ENCODE peak calls at places on chromosomes 3 and 15, in seven cellular contexts. M, T, H, O, R, D and U are unnamed samples.

GRCh38 chr3:143443851-143444331 is 324.3 kb downstream of the CHST2 start:
- DNase-seq in M (peak), T (peak), H (peak), O (peak), R (no peak), D (no peak), U (peak)

GRCh38 chr15:101047301-101047781 is 128.2 kb downstream of the LRRK1 start:
- DNase-seq in M (no peak), T (peak), H (no peak), O (peak), R (no peak), D (peak), U (no peak)

GRCh38 chr3:71225285-71225684 is 358.2 kb downstream of the FOXP1 start:
- DNase-seq in M (no peak), T (no peak), H (no peak), O (no peak), R (no peak), D (no peak), U (no peak)

GRCh38 chr3:25235033-25235432 is 193.0 kb upstream of the RARB start:
- DNase-seq in M (no peak), T (no peak), H (no peak), O (no peak), R (no peak), D (no peak), U (peak)

GRCh38 chr15:59779110-59779509 is 90.0 kb upstream of the BNIP2 start:
- DNase-seq in M (no peak), T (no peak), H (no peak), O (no peak), R (no peak), D (no peak), U (no peak)

GRCh38 chr3:197399486-197399885 is 101.1 kb upstream of the DLG1 start:
- DNase-seq in M (no peak), T (no peak), H (no peak), O (no peak), R (no peak), D (no peak), U (no peak)

GRCh38 chr15:60798821-60799220 is 319.9 kb upstream of the ICE2 start:
- DNase-seq in M (no peak), T (no peak), H (no peak), O (no peak), R (no peak), D (no peak), U (no peak)

GRCh38 chr15:52563499-52564060 is 5.2 kb downstream of the ARPP19 start:
- DNase-seq in M (no peak), T (no peak), H (no peak), O (no peak), R (no peak), D (no peak), U (peak)

GRCh38 chr3:42651248-42652091 is 2.0 kb upstream of the ZBTB47 start:
- DNase-seq in M (no peak), T (no peak), H (no peak), O (no peak), R (no peak), D (no peak), U (no peak)

GRCh38 chr3:147298511-147298982 is 107.8 kb downstream of the ZIC4 start:
- DNase-seq in M (no peak), T (no peak), H (peak), O (no peak), R (no peak), D (no peak), U (no peak)

GRCh38 chr3:9690451-9691450 is 12.9 kb upstream of the CPNE9 start:
- DNase-seq in M (no peak), T (no peak), H (no peak), O (no peak), R (no peak), D (no peak), U (no peak)

GRCh38 chr15:86138798-86139197 is 59.1 kb downstream of the AGBL1 start:
- DNase-seq in M (no peak), T (no peak), H (no peak), O (no peak), R (no peak), D (no peak), U (no peak)

GRCh38 chr3:8637348-8637747 is 7.2 kb downstream of the SSUH2 start:
- DNase-seq in M (no peak), T (no peak), H (no peak), O (no peak), R (no peak), D (no peak), U (no peak)

GRCh38 chr15:101558217-101558941 is 68.9 kb upstream of the PCSK6 start:
- DNase-seq in M (no peak), T (no peak), H (no peak), O (no peak), R (no peak), D (no peak), U (no peak)

GRCh38 chr3:23113455-23114171 is 89.5 kb upstream of the UBE2E2 start:
- DNase-seq in M (no peak), T (no peak), H (no peak), O (no peak), R (peak), D (no peak), U (peak)

GRCh38 chr3:125257563-125257962 is 45.0 kb upstream of the SLC12A8 start:
- DNase-seq in M (no peak), T (no peak), H (no peak), O (no peak), R (no peak), D (no peak), U (no peak)

GRCh38 chr3:139695007-139695406 is 17.2 kb upstream of the NMNAT3 start:
- DNase-seq in M (no peak), T (no peak), H (no peak), O (no peak), R (no peak), D (no peak), U (no peak)

GRCh38 chr15:85453144-85453872 is 72.9 kb downstream of the AKAP13 start:
- DNase-seq in M (no peak), T (no peak), H (no peak), O (no peak), R (no peak), D (no peak), U (no peak)

GRCh38 chr3:141460097-141460704 is 26.6 kb upstream of the RASA2 start:
- DNase-seq in M (peak), T (peak), H (peak), O (peak), R (peak), D (peak), U (peak)

GRCh38 chr15:62509395-62509973 is 344.4 kb upstream of the C2CD4B start:
- DNase-seq in M (no peak), T (no peak), H (no peak), O (no peak), R (no peak), D (no peak), U (no peak)

GRCh38 chr15:38525489-38525888 is 39.1 kb downstream of the RASGRP1 start:
- DNase-seq in M (no peak), T (no peak), H (no peak), O (no peak), R (no peak), D (no peak), U (no peak)

GRCh38 chr15:60784855-60785254 is 305.9 kb upstream of the ICE2 start:
- DNase-seq in M (no peak), T (no peak), H (no peak), O (no peak), R (no peak), D (no peak), U (no peak)

GRCh38 chr15:81257435-81257834 is 60.8 kb downstream of the IL16 start:
- DNase-seq in M (no peak), T (no peak), H (no peak), O (no peak), R (no peak), D (no peak), U (no peak)

GRCh38 chr3:49378249-49378899 is 20.2 kb upstream of the GPX1 start:
- DNase-seq in M (no peak), T (peak), H (no peak), O (peak), R (no peak), D (no peak), U (no peak)

GRCh38 chr3:120767106-120767505 is 24.6 kb downstream of the GTF2E1 start:
- DNase-seq in M (no peak), T (no peak), H (no peak), O (no peak), R (peak), D (no peak), U (peak)

GRCh38 chr3:101158374-101158773 is 162.0 kb downstream of the IMPG2 start:
- DNase-seq in M (no peak), T (no peak), H (no peak), O (no peak), R (no peak), D (no peak), U (no peak)

DNA sequence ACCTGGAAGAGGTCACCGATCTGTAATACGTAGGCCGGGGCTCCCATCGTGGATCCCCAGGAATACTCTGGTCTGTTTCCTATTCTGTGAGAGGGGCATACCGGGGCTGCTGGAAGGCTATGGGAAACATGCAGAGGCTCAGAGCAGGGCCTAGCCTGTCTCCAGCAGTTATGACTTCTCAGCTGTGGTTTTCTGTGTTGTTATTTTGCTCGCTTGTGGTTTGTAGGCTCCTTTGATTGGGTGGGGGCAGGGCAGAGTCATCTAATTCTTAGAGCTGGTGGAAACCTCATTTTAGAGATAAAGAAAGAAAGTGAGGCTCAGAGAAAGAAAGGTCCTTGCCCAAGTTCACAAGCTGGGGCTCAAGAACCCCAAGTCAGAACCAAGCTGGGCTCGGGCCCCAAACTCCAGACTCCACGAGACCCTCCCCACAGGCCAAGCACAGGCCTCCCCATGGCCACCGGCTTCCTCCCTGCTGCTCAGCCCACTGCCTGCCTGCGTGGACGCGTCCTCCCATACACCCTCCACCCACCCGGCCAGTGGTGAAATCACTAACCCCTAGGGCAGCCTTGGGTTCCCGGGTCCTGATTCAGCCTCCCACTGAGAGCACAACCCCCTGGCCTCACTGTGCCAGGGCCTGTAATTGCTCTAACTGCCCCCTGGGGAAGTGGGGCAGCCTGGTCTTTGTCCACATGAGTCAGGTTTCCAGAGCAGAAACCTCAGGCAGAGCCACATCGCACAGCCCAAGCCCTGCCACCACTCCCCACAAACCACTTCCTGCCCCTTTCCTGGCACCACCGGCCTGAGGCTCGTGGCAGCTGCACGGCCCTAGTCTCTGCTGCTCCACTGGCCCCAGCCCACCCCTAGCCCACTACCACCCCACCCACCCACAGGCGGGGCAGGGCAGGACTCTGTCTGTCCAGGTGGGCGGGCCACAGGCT is 270.8 kb downstream of the UACA start:
- DNase-seq in M (no peak), T (peak), H (no peak), O (peak), R (no peak), D (peak), U (no peak)
- H3K4me3 ChIP-seq in M (no peak), T (no peak), H (no peak), O (no peak), R (no peak), D (no peak), U (no peak)

GRCh38 chr15:68371851-68372250 is 60.1 kb downstream of the ITGA11 start:
- DNase-seq in M (no peak), T (no peak), H (no peak), O (no peak), R (no peak), D (no peak), U (no peak)

GRCh38 chr15:68371160-68371559 is 60.8 kb downstream of the ITGA11 start:
- DNase-seq in M (no peak), T (peak), H (no peak), O (no peak), R (no peak), D (no peak), U (no peak)

GRCh38 chr15:68370768-68371151 is 61.2 kb downstream of the ITGA11 start:
- DNase-seq in M (no peak), T (no peak), H (no peak), O (no peak), R (no peak), D (no peak), U (no peak)

GRCh38 chr15:68373028-68373427 is 58.9 kb downstream of the ITGA11 start:
- DNase-seq in M (no peak), T (no peak), H (no peak), O (no peak), R (no peak), D (no peak), U (no peak)

GRCh38 chr15:68372291-68372811 is 59.6 kb downstream of the ITGA11 start:
- DNase-seq in M (no peak), T (peak), H (no peak), O (no peak), R (no peak), D (no peak), U (no peak)
- TF ChIP-seq CTCF in M (peak), T (peak), H (peak), O (peak), R (peak), D (no peak), U (no peak)

DNA sequence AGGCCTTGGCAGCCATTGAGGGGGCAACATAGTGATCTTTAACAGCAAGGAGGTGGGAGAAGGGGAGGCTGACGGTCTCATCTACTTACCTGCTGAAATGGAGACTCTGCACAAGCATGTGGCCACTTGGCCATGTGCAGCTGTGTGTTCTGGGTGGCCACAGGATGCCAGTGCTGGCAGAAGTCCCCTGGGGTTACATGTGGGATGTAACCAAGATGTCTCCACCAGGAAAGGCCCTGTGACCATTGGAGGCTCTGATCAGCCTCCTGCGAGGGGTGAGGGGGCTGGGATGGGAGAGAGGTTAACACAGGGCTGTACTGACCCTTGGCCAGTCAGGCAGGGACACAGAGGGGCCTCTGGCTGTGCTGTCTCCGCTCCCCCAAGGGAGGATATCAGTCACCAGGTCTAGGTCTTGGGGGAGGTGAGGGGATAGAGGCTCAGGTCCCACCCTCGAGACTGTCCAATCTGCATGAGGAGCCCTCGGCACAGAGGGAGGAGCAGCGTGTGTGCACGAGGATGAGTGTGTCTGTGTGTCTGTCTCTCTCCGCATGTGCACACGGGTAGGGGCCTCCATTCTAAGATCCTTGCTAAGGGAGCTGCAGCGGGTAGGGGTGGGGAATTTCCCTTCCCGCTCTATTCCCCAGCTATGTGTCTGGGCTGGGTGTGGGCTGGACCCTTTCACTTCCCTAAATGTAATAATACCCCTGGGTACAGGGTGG is 19.5 kb downstream of the PRKCD start:
- DNase-seq in M (no peak), T (no peak), H (no peak), O (peak), R (no peak), D (no peak), U (no peak)
- H3K4me3 ChIP-seq in M (no peak), T (no peak), H (no peak), O (no peak), R (no peak), D (no peak), U (no peak)

GRCh38 chr3:61564405-61565059 is 3.2 kb downstream of the PTPRG start:
- DNase-seq in M (peak), T (peak), H (peak), O (peak), R (peak), D (peak), U (no peak)
- TF ChIP-seq CTCF in M (peak), T (peak), H (peak), O (peak), R (peak), D (peak), U (no peak)

GRCh38 chr3:11638669-11639402 is 4.9 kb downstream of the VGLL4 start:
- DNase-seq in M (no peak), T (no peak), H (no peak), O (no peak), R (peak), D (no peak), U (no peak)

GRCh38 chr3:11640009-11640673 is 3.6 kb downstream of the VGLL4 start:
- DNase-seq in M (no peak), T (no peak), H (no peak), O (no peak), R (no peak), D (no peak), U (no peak)

GRCh38 chr3:11635671-11636371 is 7.9 kb downstream of the VGLL4 start:
- DNase-seq in M (no peak), T (no peak), H (no peak), O (no peak), R (no peak), D (no peak), U (no peak)

GRCh38 chr3:11636372-11636760 is 7.3 kb downstream of the VGLL4 start:
- DNase-seq in M (no peak), T (no peak), H (no peak), O (no peak), R (no peak), D (no peak), U (no peak)

GRCh38 chr3:11637901-11638668 is 5.6 kb downstream of the VGLL4 start:
- DNase-seq in M (no peak), T (no peak), H (peak), O (no peak), R (no peak), D (no peak), U (no peak)
- H3K4me3 ChIP-seq in M (peak), T (peak), H (peak), O (peak), R (no peak), D (no peak), U (no peak)

GRCh38 chr3:183299976-183300375 is 46.9 kb downstream of the B3GNT5 start:
- DNase-seq in M (no peak), T (no peak), H (no peak), O (no peak), R (no peak), D (no peak), U (no peak)

GRCh38 chr3:183303725-183304124 is 50.7 kb downstream of the B3GNT5 start:
- DNase-seq in M (no peak), T (no peak), H (no peak), O (no peak), R (no peak), D (no peak), U (no peak)

GRCh38 chr3:183298708-183299153 is 45.7 kb downstream of the B3GNT5 start:
- DNase-seq in M (no peak), T (peak), H (peak), O (peak), R (no peak), D (peak), U (no peak)

GRCh38 chr3:183300996-183301562 is 48.0 kb downstream of the B3GNT5 start:
- DNase-seq in M (no peak), T (no peak), H (no peak), O (no peak), R (no peak), D (no peak), U (peak)

GRCh38 chr3:183301937-183302580 is 49.0 kb downstream of the B3GNT5 start:
- DNase-seq in M (no peak), T (no peak), H (no peak), O (no peak), R (peak), D (no peak), U (no peak)
- TF ChIP-seq CTCF in M (no peak), T (no peak), H (no peak), O (no peak), R (no peak), D (no peak), U (no peak)